ENCODE peak calls at places on chromosomes 11 and 22, in seven cellular contexts. H is heart right ventricle; K is fibroblast of lung; A is prostate gland; F is effector memory CD4-positive, alpha-beta T cell; B is HCT116; Z is HepG2. X is an unnamed sample.
A peak's percentile ranks its signal among the peaks of the same experiment; 100 is the strongest.

GRCh38 chr11:34344410-34345011 is 13.3 kb downstream of the ABTB2 start:
- DNase-seq in B (peak; percentile 51), Z (no peak), F (no peak), H (no peak), K (no peak), A (no peak), X (no peak)

GRCh38 chr11:32990481-32990880 is 25.2 kb upstream of the DEPDC7 start:
- DNase-seq in H (no peak), K (no peak), B (no peak), A (no peak), F (no peak), Z (no peak), X (no peak)

GRCh38 chr22:43481528-43482309 is 69.9 kb downstream of the MPPED1 start:
- DNase-seq in H (no peak), K (no peak), B (no peak), F (no peak), Z (peak; percentile 18), A (no peak), X (no peak)

GRCh38 chr11:75858613-75859012 is 43.6 kb downstream of the UVRAG start:
- DNase-seq in F (no peak), Z (no peak), K (peak; percentile 72), A (no peak), H (no peak), B (no peak), X (no peak)

GRCh38 chr11:23399995-23400394 is 539.7 kb upstream of the CCDC179 start:
- DNase-seq in B (no peak), H (no peak), K (no peak), A (no peak), F (no peak), Z (no peak), X (no peak)

GRCh38 chr22:26610072-26610958 is 7.5 kb downstream of the CRYBB1 start:
- DNase-seq in A (no peak), K (peak; percentile 97), F (no peak), H (peak; percentile 32), Z (no peak), B (no peak), X (peak; percentile 10)

GRCh38 chr11:9716275-9717039 is 52.6 kb downstream of the SWAP70 start:
- DNase-seq in H (peak; percentile 68), B (no peak), Z (no peak), F (no peak), A (no peak), K (peak; percentile 92), X (no peak)

GRCh38 chr11:2740275-2740940 is 40.6 kb upstream of the KCNQ1OT1 start:
- DNase-seq in K (no peak), Z (no peak), A (no peak), H (no peak), B (no peak), F (no peak), X (no peak)

GRCh38 chr11:134139873-134140331 is 71.0 kb downstream of the JAM3 start:
- DNase-seq in H (peak; percentile 82), F (peak; percentile 13), B (peak; percentile 62), A (peak; percentile 70), K (peak; percentile 71), Z (peak; percentile 58), X (peak; percentile 74)

GRCh38 chr11:69834811-69835800 is 15.9 kb upstream of the FGF3 start:
- DNase-seq in B (no peak), K (peak; percentile 22), H (no peak), A (no peak), Z (no peak), F (no peak), X (no peak)

GRCh38 chr11:10122337-10123197 is 171.5 kb downstream of the SBF2 start:
- DNase-seq in K (peak; percentile 93), A (no peak), B (peak; percentile 77), F (no peak), H (no peak), Z (no peak), X (no peak)

GRCh38 chr11:35735903-35736302 is 73.3 kb downstream of the TRIM44 start:
- DNase-seq in F (no peak), Z (no peak), B (no peak), H (no peak), K (no peak), A (no peak), X (peak; percentile 71)

GRCh38 chr11:2389344-2390026 is 11.1 kb upstream of the TSSC4 start:
- DNase-seq in A (no peak), K (no peak), Z (no peak), B (no peak), F (no peak), H (no peak), X (no peak)

GRCh38 chr11:72641900-72642814 is 32.1 kb downstream of the PDE2A start:
- DNase-seq in F (no peak), Z (no peak), A (peak; percentile 15), B (no peak), H (no peak), K (peak; percentile 7), X (peak; percentile 31)

GRCh38 chr11:17351171-17351509 is 460 bp upstream of the NCR3LG1 start:
- DNase-seq in B (no peak), K (no peak), F (no peak), Z (no peak), H (no peak), A (no peak), X (no peak)

GRCh38 chr11:125968363-125968762 is 22.5 kb downstream of the VSIG10L2 start:
- DNase-seq in B (no peak), A (peak; percentile 66), H (no peak), Z (peak; percentile 70), K (no peak), F (no peak), X (no peak)

GRCh38 chr11:47189100-47189834 is 3.0 kb upstream of the PACSIN3 start:
- DNase-seq in B (no peak), A (peak; percentile 36), K (peak; percentile 89), Z (peak; percentile 99), H (no peak), F (no peak), X (no peak)

DNA sequence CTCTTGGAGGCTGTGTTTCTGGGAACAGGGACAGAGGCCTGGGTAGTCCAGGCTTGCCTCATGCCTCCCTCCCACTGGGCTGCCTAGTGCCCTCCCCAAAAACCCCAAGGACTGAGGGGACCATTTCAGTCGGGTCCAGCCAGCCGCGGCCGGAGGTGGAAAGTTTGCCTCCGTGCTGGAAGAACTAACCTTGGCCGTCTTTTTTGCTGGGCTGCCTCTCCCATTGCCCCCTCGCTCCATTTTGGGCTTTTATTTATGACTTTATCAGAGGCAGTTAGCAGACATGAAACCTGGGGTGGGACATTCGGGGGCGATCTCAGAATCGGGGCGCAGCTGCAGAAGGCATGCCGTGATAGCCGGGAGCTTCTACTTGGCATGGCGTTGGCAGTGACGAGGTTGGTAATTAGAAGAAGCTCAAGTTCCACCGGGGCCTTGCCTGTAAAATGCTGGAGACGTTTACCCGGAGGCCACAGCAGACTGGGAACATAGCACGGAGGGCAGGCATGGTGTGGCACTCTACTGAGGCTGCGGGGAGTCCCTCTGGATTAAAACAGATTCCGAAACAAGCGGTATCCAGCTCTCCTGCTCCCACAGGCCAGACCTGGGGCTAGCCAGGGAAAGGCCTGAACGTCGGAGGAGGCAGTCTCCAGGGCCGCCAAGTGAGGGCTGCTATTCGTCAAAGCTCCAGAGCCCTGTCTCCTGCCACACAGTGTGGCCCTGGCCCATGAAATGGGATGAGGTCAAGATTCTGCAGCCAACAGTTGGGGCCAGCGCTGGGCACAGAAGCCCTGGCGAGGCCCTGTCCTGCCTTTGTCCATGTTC is 76.4 kb upstream of the PPARA start:
- DNase-seq in K (peak; percentile 27), H (peak; percentile 61), Z (no peak), B (no peak), A (no peak), F (no peak), X (peak; percentile 55)
- H3K4me3 ChIP-seq in K (peak overlapping the region; percentile 81), H (peak overlapping the region; percentile 94), Z (no peak overlapping the region), B (peak overlapping the region; percentile 90), A (peak overlapping the region; percentile 78), F (no peak overlapping the region), X (peak overlapping the region; percentile 81)

DNA sequence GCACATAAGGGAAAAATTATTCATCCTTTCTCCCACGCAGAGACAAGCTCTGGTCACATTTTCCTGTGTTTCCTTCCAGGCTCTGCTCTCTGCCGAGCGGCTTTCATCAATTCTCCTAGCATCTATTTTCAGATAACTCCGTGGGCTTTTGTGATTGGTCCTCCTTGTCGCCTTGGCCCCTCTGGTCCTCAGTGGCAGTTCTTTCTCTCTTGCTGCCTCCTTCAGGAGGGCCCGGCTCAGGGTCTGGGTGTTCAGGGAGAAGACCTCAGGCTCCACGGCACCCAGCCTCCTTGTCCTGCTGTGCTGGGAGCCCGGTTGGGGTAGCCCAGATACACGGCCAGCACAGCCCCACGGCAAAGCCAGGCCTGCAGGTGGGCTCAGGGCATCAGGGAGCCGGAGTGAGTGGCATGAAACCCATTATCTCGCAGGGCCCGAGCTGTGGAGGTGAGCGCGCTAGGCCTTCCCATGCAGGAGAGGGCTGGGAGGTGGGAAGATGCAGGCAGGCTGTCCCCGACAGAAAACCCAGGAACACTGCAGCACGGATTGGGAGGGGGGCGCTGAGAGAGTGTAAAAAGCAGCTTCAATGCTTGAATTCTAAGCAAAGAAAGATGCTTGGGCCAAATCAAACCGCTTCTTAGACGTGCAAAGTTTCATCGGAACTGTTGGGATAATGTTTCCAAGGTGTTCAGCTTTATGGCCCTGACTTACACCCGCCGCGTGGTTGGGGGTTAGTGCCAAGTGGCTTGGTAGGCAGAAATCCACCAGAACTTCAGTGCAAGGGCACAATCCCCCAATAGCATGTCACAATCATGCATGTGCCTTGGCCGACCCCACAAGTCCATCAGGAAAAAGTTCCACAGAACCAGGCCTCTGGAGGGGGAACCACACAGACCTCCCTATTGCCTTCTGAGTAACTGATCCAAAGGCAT is 81.9 kb upstream of the WNT7B start:
- DNase-seq in A (no peak), F (no peak), B (no peak), Z (no peak), H (peak; percentile 30), K (peak; percentile 56), X (peak; percentile 3)
- H3K4me1 ChIP-seq in A (peaks cover 34% of the 10 kb centered on the region), F (peaks cover 21% of the 10 kb centered on the region), B (peaks cover 8% of the 10 kb centered on the region), Z (peaks cover 6% of the 10 kb centered on the region), H (peaks cover 90% of the 10 kb centered on the region), K (peaks cover 28% of the 10 kb centered on the region), X (peaks cover 87% of the 10 kb centered on the region)

DNA sequence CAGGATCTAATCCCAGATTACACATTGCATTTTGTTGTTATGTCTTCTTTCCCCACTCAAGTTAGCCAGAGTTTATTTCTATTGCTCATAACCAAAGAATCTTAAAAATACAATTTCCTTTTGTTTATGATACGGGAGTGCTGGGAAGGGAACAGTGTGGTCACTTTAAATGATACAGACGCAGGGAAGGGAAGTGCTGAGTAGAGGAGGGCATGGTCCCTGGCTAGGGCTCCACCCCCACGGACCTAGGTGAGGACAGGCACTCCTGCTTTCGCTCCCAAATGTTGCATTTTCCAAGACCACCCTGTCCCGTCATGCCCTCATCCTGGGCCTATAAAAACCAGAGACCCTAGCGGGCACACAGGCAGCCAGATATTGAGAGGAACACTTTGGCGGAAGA is 30.6 kb upstream of the NARS2 start:
- DNase-seq in F (no peak), H (no peak), B (no peak), A (no peak), Z (no peak), K (no peak), X (no peak)
- H3K4me3 ChIP-seq in F (no peak overlapping the region), H (no peak overlapping the region), B (no peak overlapping the region), A (no peak overlapping the region), Z (no peak overlapping the region), K (no peak overlapping the region), X (no peak overlapping the region)

GRCh38 chr11:13357232-13357631 is 79.6 kb downstream of the BMAL1 start:
- DNase-seq in K (no peak), A (no peak), F (no peak), B (no peak), Z (no peak), H (no peak), X (no peak)
- H3K4me1 ChIP-seq in K (no peaks in the 10 kb centered on the region), A (no peaks in the 10 kb centered on the region), F (no peaks in the 10 kb centered on the region), B (no peaks in the 10 kb centered on the region), Z (peaks cover 6% of the 10 kb centered on the region), H (no peaks in the 10 kb centered on the region), X (no peaks in the 10 kb centered on the region)

GRCh38 chr11:104161751-104162450 is 2.0 kb downstream of the PDGFD start:
- DNase-seq in A (no peak), K (no peak), B (no peak), F (no peak), Z (no peak), H (no peak), X (no peak)
- H3K4me3 ChIP-seq in A (no peak overlapping the region), K (no peak overlapping the region), B (no peak overlapping the region), F (no peak overlapping the region), Z (no peak overlapping the region), H (peak overlapping the region; percentile 71), X (no peak overlapping the region)

GRCh38 chr11:578276-579035 is 2.2 kb downstream of the PHRF1 start:
- DNase-seq in F (no peak), A (no peak), B (no peak), K (no peak), H (no peak), Z (no peak), X (no peak)
- H3K4me1 ChIP-seq in F (peaks cover 50% of the 10 kb centered on the region), A (peaks cover 18% of the 10 kb centered on the region), B (peaks cover 12% of the 10 kb centered on the region), K (peaks cover 3% of the 10 kb centered on the region), H (peaks cover 68% of the 10 kb centered on the region), Z (peaks cover 48% of the 10 kb centered on the region), X (peaks cover 61% of the 10 kb centered on the region)